ENCODE peak calls at places on chromosomes 16 and 17, in eight cellular contexts. A is body of pancreas, H is left ventricle myocardium inferior, Q is fibroblast of lung, G is RWPE2, U is PC-9, T is astrocyte of the cerebellum, P is fibroblast of pulmonary artery. L is an unnamed sample.

GRCh38 chr16:55605756-55606155 is 39.3 kb downstream of the CAPNS2 start:
- DNase-seq in P (no peak), H (no peak), Q (no peak), U (no peak), T (no peak), A (no peak), G (no peak), L (no peak)

GRCh38 chr17:66302761-66303626 is 581 bp downstream of the PRKCA start:
- DNase-seq in A (peak; percentile 73), Q (peak; percentile 62), T (no peak), G (peak; percentile 72), U (peak; percentile 52), P (peak; percentile 61), H (peak; percentile 47), L (no peak)

GRCh38 chr17:66006654-66007053 is 185.3 kb downstream of the CEP112 start:
- DNase-seq in P (no peak), U (no peak), Q (no peak), T (no peak), G (no peak), H (no peak), A (no peak), L (no peak)

GRCh38 chr16:58882292-58882691 is 148.2 kb upstream of the GOT2 start:
- DNase-seq in T (no peak), G (no peak), P (no peak), U (no peak), Q (no peak), H (no peak), A (peak; percentile 16), L (no peak)

GRCh38 chr17:72953621-72954020 is 138.9 kb downstream of the SLC39A11 start:
- DNase-seq in Q (no peak), T (no peak), A (no peak), G (no peak), U (no peak), H (no peak), P (no peak), L (no peak)

GRCh38 chr17:80270836-80271235 is 10.2 kb downstream of the RNF213 start:
- DNase-seq in U (peak; percentile 15), Q (peak; percentile 21), H (no peak), T (no peak), P (peak; percentile 30), A (peak; percentile 39), G (no peak), L (no peak)

GRCh38 chr17:76492250-76492988 is 8.8 kb downstream of the RHBDF2 start:
- DNase-seq in Q (no peak), H (no peak), G (no peak), P (no peak), T (no peak), U (no peak), A (peak; percentile 46), L (no peak)

GRCh38 chr17:30243002-30243401 is 7.5 kb upstream of the SLC6A4 start:
- DNase-seq in A (no peak), Q (no peak), G (no peak), T (no peak), H (no peak), U (no peak), P (no peak), L (no peak)

GRCh38 chr17:64554028-64554637 is 47.4 kb downstream of the CEP95 start:
- DNase-seq in H (no peak), G (no peak), A (no peak), U (no peak), Q (no peak), P (no peak), T (no peak), L (no peak)

GRCh38 chr17:61399131-61400057 is at the start of gene TBX2:
- DNase-seq in A (peak; percentile 59), H (peak; percentile 88), U (peak; percentile 77), G (no peak), T (no peak), Q (peak; percentile 99), P (peak; percentile 86), L (no peak)
- TF ChIP-seq CTCF in A (no peak), H (no peak), U (no peak), G (no peak), T (no peak), Q (no peak), P (no peak), L (peak; percentile 51)

DNA sequence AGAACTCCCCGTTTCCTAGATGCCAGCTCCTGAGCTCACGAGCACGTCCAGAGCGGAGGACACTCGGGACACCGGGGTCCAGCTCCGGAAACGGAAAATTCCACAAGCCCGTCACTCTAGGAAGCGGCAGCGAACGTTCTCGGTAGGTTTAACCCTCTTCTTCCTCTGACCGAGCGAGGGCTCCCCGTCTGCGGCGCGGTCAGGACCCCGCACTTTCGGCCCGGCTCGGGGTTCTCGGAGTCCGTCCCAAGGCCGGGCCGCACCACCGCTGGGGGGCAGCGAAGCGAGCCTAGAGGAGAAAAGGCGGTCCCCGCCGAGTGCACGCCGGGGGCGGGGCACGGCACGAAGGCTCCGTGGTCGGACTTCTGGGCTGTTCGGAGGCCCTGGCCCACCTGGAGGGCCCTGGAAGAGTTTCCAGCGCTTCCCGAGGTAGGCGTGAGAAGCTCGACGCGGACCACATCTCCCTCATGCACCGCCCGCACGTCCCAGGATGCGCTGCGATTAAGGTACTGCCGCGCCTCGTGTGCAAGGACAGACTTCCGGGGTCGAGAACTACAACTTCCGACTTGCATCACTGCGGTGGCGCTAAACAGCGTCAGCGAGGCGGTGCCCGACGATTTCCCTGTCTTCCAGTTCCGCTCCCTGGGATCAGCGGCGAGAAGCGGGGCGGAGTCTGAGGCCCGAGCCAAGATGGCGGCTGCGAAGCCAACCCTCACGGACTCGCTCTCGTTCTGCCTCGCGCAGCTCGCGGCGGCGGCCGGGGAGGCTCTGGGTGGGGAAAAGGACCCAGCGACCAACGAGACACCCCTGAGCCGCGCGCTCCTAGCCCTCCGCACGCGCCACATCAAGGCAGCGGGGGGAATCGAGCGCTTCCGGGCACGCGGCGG is at the start of gene ARMC5:
- DNase-seq in Q (peak; percentile 98), T (peak; percentile 98), H (peak; percentile 97), P (peak; percentile 99), A (peak; percentile 99), U (peak; percentile 99), G (peak; percentile 98), L (peak; percentile 98)
- TF ChIP-seq CTCF in Q (peak; percentile 50), T (peak; percentile 53), H (peak; percentile 71), P (peak; percentile 41), A (peak; percentile 38), U (peak; percentile 66), G (peak; percentile 80), L (peak; percentile 81)

GRCh38 chr17:32757963-32758362 is 119.0 kb downstream of the MYO1D start:
- DNase-seq in T (no peak), A (no peak), U (no peak), P (no peak), G (no peak), H (no peak), Q (no peak), L (no peak)

GRCh38 chr17:32756696-32757095 is 120.2 kb downstream of the MYO1D start:
- DNase-seq in A (no peak), G (no peak), T (no peak), U (no peak), H (no peak), P (no peak), Q (no peak), L (no peak)

GRCh38 chr17:32752934-32753333 is 124.0 kb downstream of the MYO1D start:
- DNase-seq in H (no peak), U (no peak), Q (no peak), A (no peak), T (no peak), G (no peak), P (no peak), L (no peak)

GRCh38 chr17:32759476-32759875 is 117.4 kb downstream of the MYO1D start:
- DNase-seq in A (no peak), H (no peak), P (no peak), U (no peak), Q (no peak), G (no peak), T (no peak), L (no peak)

DNA sequence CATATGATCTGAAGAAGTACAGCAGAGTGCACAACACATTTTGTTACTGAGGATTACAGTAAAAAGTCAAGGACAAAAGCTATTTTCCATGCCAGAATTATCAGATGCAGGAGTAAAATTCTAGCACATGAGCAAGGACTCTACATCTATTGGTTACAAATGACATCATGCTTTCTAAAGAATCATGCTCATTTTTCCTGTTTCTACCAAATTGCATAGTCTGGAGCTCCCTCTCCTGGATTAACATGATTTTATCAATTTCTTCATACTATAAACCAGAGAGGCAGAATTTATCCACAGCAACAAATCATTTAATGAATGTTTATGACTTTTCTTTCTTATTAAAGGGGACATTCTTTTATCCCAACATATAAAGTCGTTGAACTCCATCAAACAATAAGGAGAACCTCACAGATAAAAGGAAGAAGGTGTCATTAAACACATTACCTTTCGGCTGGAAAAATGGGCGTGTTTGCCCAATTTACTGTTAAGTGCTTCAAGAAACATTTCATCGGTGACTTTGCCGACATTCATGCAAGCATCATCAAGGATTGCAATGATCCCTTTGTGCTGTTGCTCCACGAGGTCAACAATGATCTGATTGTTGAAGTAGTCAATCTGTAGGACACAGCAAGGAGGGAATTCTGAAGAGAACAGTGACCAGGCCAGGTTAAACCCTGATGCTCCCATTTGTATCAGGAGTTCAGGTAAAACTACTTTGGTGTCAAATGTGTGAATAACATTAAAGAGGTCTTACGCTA is 121.7 kb downstream of the MYO1D start:
- DNase-seq in G (no peak), H (no peak), U (no peak), A (no peak), P (peak; percentile 86), T (peak; percentile 66), Q (peak; percentile 86), L (no peak)
- TF ChIP-seq CTCF in G (peak; percentile 73), H (peak; percentile 60), U (peak; percentile 76), A (peak; percentile 41), P (peak; percentile 47), T (peak; percentile 21), Q (peak; percentile 26), L (peak; percentile 90)

DNA sequence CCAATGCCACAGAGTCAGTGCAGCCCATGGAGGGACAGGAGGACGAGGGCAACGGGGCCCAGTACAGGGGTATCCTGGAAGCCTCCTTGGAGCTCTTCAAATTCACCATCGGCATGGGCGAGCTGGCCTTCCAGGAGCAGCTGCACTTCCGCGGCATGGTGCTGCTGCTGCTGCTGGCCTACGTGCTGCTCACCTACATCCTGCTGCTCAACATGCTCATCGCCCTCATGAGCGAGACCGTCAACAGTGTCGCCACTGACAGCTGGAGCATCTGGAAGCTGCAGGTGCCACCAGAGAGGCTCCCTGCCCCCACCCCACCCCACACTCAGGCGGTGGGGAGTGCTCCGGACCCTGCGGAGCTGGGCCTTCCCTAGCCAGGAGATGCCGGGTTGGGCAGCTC is 16.6 kb downstream of the TRPV2 start:
- DNase-seq in Q (no peak), G (no peak), P (no peak), H (no peak), T (no peak), A (no peak), U (no peak), L (no peak)
- TF ChIP-seq CTCF in Q (no peak), G (no peak), P (no peak), H (no peak), T (no peak), A (no peak), U (no peak), L (no peak)

DNA sequence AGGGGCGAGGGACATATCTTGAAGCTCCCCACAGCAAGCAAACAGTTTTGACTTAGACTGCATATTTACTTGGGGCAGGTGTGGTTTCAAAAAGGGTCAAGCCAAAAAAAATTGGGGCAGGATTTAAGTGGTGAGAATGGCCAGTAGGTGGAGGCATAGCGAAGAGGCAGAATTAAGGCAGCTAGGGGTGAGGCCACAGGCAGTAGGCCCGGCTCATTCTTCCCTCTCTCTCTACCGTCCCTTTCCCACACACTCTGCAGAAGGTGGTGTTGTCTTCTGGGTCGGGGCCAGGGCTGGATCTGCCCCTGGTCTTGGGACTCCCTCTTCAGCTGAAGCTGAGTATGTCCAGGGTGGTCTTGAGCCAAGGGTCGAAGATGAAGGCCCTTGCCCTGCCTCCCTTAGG is 2.6 kb downstream of the SHBG start:
- DNase-seq in Q (peak; percentile 64), P (peak; percentile 73), U (peak; percentile 38), G (no peak), T (no peak), H (no peak), A (peak; percentile 52), L (no peak)
- TF ChIP-seq CTCF in Q (peak; percentile 58), P (peak; percentile 70), U (peak; percentile 54), G (peak; percentile 54), T (peak; percentile 64), H (peak; percentile 56), A (peak; percentile 48), L (peak; percentile 77)